ENCODE peak calls at places on chromosomes 12 and 14, in six cellular contexts. Y, W, O, R, T and V are unnamed samples.
A peak's percentile ranks its signal among the peaks of the same experiment; 100 is the strongest.

GRCh38 chr14:25048170-25049126 is 1.5 kb downstream of the STXBP6 start:
- DNase-seq in W (peak; percentile 72), T (peak; percentile 86), Y (no peak), R (no peak), O (no peak), V (no peak)

GRCh38 chr14:24790196-24790595 is 156.2 kb upstream of the GZMB start:
- DNase-seq in W (no peak), Y (no peak), R (no peak), O (no peak), T (no peak), V (no peak)

GRCh38 chr12:121214855-121215745 is 5.2 kb downstream of the P2RX4 start:
- DNase-seq in Y (peak; percentile 63), W (no peak), T (peak; percentile 97), R (peak; percentile 75), O (no peak), V (no peak)

GRCh38 chr14:69328765-69329164 is 68.8 kb downstream of the GALNT16 start:
- DNase-seq in R (no peak), Y (no peak), O (no peak), T (no peak), W (peak; percentile 15), V (no peak)

GRCh38 chr14:72013606-72014129 is 81.4 kb downstream of the RGS6 start:
- DNase-seq in T (no peak), Y (no peak), R (no peak), W (no peak), O (no peak), V (no peak)

GRCh38 chr14:36646664-36647416 is 14.8 kb upstream of the PAX9 start:
- DNase-seq in Y (no peak), T (no peak), R (no peak), O (peak; percentile 70), W (peak; percentile 80), V (no peak)

GRCh38 chr14:23621204-23621931 is 14.8 kb upstream of the DHRS2 start:
- DNase-seq in O (no peak), W (no peak), Y (no peak), R (no peak), T (no peak), V (no peak)

GRCh38 chr14:68598621-68599447 is 194.0 kb downstream of the ZFP36L1 start:
- DNase-seq in R (peak; percentile 86), T (peak; percentile 97), Y (peak; percentile 92), O (no peak), W (peak; percentile 87), V (peak; percentile 83)

GRCh38 chr12:47361389-47362031 is 281.8 kb upstream of the AMIGO2 start:
- DNase-seq in R (no peak), Y (no peak), O (no peak), W (no peak), T (no peak), V (no peak)

DNA sequence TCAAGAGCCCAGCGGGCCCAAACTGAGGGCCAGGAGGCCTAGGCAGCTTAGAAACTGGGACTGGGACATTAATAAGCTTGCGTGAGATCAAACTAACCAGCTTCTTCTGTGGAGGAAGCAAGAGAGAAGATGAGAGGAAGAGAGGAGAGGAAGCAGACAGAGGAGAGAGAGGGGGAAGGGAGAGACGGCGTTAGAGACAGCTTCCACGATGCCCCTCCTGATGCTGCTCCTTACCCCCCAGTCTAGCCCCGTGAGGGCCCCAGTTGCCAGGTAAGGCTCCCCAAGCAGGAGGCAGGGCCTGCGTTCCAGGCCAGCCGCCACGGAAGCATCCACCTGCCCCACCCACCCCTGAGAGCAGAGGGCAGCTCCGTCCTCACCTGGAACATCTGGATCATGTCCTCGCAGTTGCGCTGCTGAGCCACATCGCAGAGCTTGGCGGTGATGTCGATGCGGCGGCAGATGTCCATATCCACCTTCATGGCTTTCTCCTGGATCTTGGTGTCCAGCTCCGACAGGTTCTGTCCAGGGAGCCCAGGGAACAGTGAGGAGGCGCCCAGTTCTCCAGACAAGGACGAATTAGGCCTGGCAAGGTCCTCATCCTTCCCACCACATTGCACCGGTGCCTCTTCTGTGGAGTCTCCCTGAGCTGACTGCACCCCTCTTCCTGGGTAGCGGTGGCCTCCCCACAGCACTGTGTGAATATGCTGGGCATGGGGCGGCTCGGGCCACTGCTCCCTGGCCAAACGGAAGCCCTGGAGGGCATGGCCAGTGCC is 6.3 kb downstream of the IFFO1 start:
- DNase-seq in R (no peak), W (no peak), O (no peak), Y (no peak), T (no peak), V (no peak)
- H3K27ac ChIP-seq in R (peak overlapping the region; percentile 96), W (no peak overlapping the region), O (no peak overlapping the region), Y (peak overlapping the region; percentile 60), T (peak overlapping the region; percentile 87), V (peak overlapping the region; percentile 98)

DNA sequence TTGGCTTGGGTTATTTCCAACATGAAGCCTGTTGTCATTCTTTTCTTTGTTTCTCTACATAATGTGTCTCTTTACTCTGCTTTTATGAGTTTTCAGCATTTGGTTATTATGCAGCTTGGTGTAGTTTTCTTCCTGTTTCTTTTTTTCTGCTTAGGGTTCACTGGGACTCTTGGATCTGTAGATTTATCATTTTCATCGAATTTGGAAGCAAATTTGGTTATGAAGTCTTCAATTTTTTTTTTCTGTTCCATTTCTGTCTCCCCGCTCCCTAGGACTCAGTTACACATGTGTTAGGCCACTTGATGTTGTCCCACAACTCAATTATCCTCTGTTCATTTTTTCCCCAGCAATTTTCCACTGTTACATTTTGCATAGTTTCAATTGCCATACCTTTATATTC is 13.8 kb upstream of the BEGAIN start:
- DNase-seq in O (no peak), W (no peak), Y (no peak), T (no peak), R (no peak), V (no peak)
- H3K4me3 ChIP-seq in O (no peak overlapping the region), W (no peak overlapping the region), Y (no peak overlapping the region), T (no peak overlapping the region), R (no peak overlapping the region), V (no peak overlapping the region)

GRCh38 chr12:95963104-95963503 is 20.0 kb downstream of the AMDHD1 start:
- DNase-seq in Y (peak; percentile 10), T (no peak), R (no peak), O (peak; percentile 54), W (no peak), V (no peak)
- TF ChIP-seq CTCF in Y (peak; percentile 23), T (no peak), R (no peak), O (peak; percentile 57), W (no peak), V (no peak)

DNA sequence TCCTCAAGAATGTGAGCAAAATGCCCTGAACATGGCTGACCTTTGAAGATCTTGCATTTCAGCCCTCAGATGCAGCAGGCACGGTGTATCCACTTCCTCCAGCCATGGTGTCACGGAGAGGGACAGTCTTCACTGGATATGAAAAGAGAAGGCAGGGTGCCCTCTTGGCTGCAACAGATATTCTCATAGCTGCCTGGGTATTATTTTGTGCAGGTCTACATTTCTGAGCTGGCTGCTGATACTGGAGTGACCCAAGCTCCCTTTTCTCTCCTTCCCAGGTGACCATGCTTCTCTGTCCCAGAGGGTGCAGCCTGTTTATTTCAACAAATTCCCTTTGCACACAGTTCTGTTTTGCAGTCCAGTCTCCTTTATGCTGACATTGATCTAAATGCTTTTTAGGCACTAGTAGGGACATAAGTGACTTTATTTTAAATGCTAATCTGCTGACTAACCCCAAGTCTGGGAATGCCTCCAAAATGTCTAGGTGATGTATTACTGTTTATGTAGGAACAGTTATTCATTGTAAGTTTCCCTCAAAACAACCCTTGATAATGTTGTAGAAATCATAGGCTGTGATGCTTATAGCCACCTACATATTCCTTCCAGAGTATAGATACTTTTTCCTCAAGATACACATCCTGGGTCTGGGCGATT is 17.4 kb upstream of the PYGL start:
- DNase-seq in Y (peak; percentile 16), R (peak; percentile 80), T (peak; percentile 97), O (no peak), W (no peak), V (no peak)
- H3K27ac ChIP-seq in Y (peak overlapping the region; percentile 75), R (no peak overlapping the region), T (peak overlapping the region; percentile 80), O (no peak overlapping the region), W (no peak overlapping the region), V (peak overlapping the region; percentile 39)

GRCh38 chr12:67457799-67458680 is 188.9 kb downstream of the CAND1 start:
- DNase-seq in W (no peak), R (no peak), T (no peak), O (no peak), Y (no peak), V (no peak)
- H3K4me3 ChIP-seq in W (no peak overlapping the region), R (no peak overlapping the region), T (no peak overlapping the region), O (no peak overlapping the region), Y (no peak overlapping the region), V (no peak overlapping the region)

GRCh38 chr12:16385779-16386646 is 38.6 kb downstream of the MGST1 start:
- DNase-seq in Y (peak; percentile 21), R (peak; percentile 41), W (no peak), O (peak; percentile 71), T (peak; percentile 70), V (no peak)
- TF ChIP-seq CTCF in Y (peak; percentile 54), R (peak; percentile 62), W (no peak), O (peak; percentile 70), T (peak; percentile 67), V (peak; percentile 24)

GRCh38 chr12:62629413-62629812 is 162.8 kb downstream of the MON2 start:
- DNase-seq in R (no peak), T (no peak), W (no peak), Y (no peak), O (peak; percentile 50), V (no peak)

GRCh38 chr12:62629971-62630739 is 163.5 kb downstream of the MON2 start:
- DNase-seq in O (no peak), T (no peak), Y (no peak), W (no peak), R (no peak), V (no peak)

GRCh38 chr12:62635630-62636029 is 169.0 kb downstream of the MON2 start:
- DNase-seq in W (no peak), T (no peak), Y (no peak), R (no peak), O (no peak), V (no peak)

GRCh38 chr12:62632521-62632920 is 165.9 kb downstream of the MON2 start:
- DNase-seq in O (peak; percentile 55), Y (no peak), R (no peak), T (no peak), W (peak; percentile 76), V (peak; percentile 69)

DNA sequence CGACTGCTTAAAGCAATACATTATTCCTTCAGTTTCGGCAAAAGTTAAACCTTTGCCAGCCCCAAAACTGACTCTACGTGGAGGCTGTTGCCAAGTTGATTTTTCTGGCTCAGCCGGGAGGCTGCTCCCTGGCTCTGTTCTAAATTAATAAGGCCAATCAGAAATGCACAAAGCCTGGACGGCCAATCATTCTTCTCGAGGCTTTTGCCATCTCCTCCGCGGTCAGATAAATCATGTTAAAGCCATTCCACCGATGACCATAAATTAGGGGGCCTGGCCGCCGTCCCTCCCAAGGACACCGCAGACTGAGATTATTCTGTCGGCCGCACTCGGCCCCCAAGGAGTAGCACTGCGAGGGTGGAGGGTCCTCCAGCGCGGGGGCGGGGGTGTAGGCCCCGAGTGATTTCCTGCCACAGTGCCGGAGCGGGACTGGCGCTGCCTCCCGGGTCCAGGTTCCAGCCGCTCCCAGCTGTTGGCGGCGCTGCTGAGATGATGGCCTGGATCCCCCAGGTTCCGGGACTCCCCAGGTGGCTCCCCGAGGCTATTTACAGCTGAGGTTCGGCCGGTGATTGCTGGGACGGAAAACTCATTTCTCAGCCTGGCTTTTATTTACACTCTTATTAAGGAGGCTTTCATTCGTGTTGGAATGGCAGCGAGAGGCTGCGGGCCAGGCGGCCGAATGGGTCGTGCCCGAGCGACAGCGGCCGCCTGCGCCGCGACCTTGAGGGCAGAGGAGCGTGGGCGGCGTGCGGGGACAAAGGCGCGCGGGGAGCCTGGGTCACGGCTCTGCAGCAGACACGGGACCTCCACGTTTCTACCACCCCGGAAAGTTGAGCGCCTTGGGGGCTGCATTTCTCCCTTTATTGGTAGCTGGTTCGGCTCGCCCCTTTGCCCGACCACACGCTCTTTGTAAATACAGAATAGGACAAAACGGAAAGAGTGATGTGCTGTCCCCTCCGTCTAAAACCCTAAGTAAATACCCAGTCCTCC is 165.2 kb downstream of the MON2 start:
- DNase-seq in R (peak; percentile 21), Y (peak; percentile 48), O (peak; percentile 75), T (peak; percentile 61), W (peak; percentile 80), V (no peak)
- H3K27ac ChIP-seq in R (no peak overlapping the region), Y (peak overlapping the region; percentile 73), O (no peak overlapping the region), T (no peak overlapping the region), W (no peak overlapping the region), V (peak overlapping the region; percentile 69)